ENCODE peak calls at places on chromosomes 16 and 17, in eight cellular contexts. D, F, V, R, T, I, O and A are unnamed samples.

GRCh38 chr16:9489823-9490467 is 398.5 kb downstream of the HAPSTR1 start:
- DNase-seq in D (no peak), I (no peak), F (no peak), O (peak; percentile 60), V (no peak), R (no peak), T (peak; percentile 66), A (no peak)

GRCh38 chr17:6712058-6712853 is 913 bp downstream of the SLC13A5 start:
- DNase-seq in R (no peak), O (no peak), F (no peak), V (no peak), D (no peak), I (no peak), T (no peak), A (no peak)

GRCh38 chr17:69945698-69946185 is 129.3 kb upstream of the KCNJ16 start:
- DNase-seq in I (no peak), R (no peak), D (no peak), O (no peak), T (no peak), F (no peak), V (no peak), A (peak; percentile 24)

GRCh38 chr17:9350083-9350482 is 225.5 kb downstream of the STX8 start:
- DNase-seq in D (no peak), R (peak; percentile 73), O (no peak), I (no peak), V (no peak), F (no peak), T (no peak), A (peak; percentile 78)

GRCh38 chr16:67207116-67207856 is 8.4 kb downstream of the ELMO3 start:
- DNase-seq in R (no peak), D (no peak), O (no peak), F (no peak), V (no peak), I (no peak), T (no peak), A (no peak)

GRCh38 chr17:18259621-18260331 is 686 bp upstream of the MIEF2 start:
- DNase-seq in R (no peak), O (no peak), I (no peak), D (no peak), V (no peak), T (no peak), F (no peak), A (no peak)

GRCh38 chr17:29237476-29238132 is 9.1 kb upstream of the CRYBA1 start:
- DNase-seq in V (no peak), I (no peak), D (no peak), T (no peak), F (no peak), R (no peak), O (no peak), A (peak; percentile 82)

GRCh38 chr17:39393732-39394131 is 7.7 kb downstream of the FBXL20 start:
- DNase-seq in D (no peak), I (no peak), F (no peak), V (no peak), T (no peak), O (no peak), R (no peak), A (no peak)

GRCh38 chr16:26993988-26994387 is 72.7 kb upstream of the C16orf82 start:
- DNase-seq in D (no peak), R (no peak), O (no peak), V (no peak), T (no peak), I (no peak), F (no peak), A (peak; percentile 8)

GRCh38 chr16:89354325-89354724 is 136.0 kb downstream of the ANKRD11 start:
- DNase-seq in V (no peak), R (no peak), I (peak; percentile 65), T (peak; percentile 56), F (no peak), D (no peak), O (no peak), A (no peak)

GRCh38 chr16:56525154-56525720 is 5.4 kb upstream of the BBS2 start:
- DNase-seq in I (no peak), F (no peak), O (no peak), D (no peak), T (no peak), V (no peak), R (no peak), A (peak; percentile 65)

DNA sequence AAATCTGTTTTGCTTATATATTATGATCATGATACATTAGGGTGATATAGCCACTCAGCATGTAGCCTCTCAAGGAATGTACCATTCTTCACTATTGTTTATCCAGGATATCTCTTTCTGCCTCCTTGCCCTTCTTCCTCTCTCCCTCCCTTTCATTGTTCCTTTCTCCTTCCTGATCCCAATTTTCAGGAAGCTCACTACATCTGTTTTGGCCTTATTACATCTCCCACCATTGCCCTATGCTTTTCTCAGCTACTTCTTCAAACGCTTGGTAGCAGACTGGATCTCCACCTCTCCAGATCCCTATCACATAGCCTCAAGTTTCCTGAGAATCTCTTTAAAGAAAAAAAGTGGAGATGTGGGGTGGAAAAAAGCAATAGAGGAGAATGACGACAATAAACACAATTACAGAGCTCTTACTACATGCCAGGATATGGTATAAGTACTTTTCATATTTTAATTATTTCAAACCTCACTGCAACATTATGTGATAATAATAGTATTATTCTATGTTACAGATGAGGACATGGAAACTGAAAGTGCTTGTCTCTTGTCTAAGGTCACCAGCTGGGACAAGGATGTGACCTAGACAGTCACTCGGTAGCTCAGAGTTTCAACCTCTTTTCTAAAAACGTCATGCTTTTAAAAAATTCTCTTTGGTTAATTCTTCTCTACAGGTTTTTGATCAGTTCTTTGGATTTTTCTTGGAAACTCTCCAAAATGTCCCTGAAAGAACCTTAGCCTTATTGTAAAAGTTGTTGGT is 959.1 kb downstream of the CDH11 start:
- DNase-seq in T (no peak), V (no peak), I (no peak), O (no peak), F (no peak), D (no peak), R (no peak), A (no peak)
- H3K4me1 ChIP-seq in T (no peaks in the 10 kb centered on the region), V (no peaks in the 10 kb centered on the region), I (no peaks in the 10 kb centered on the region), O (no peaks in the 10 kb centered on the region), F (no peaks in the 10 kb centered on the region), D (peaks cover 4% of the 10 kb centered on the region), R (no peaks in the 10 kb centered on the region), A (peaks cover 20% of the 10 kb centered on the region)

GRCh38 chr16:30078744-30079143 is 3.0 kb downstream of the PPP4C start:
- DNase-seq in O (no peak), D (no peak), T (no peak), V (no peak), R (no peak), F (no peak), I (no peak), A (no peak)
- H3K27me3 ChIP-seq in O (no peaks in the 10 kb centered on the region), D (no peaks in the 10 kb centered on the region), T (no peaks in the 10 kb centered on the region), V (no peaks in the 10 kb centered on the region), R (no peaks in the 10 kb centered on the region), F (no peaks in the 10 kb centered on the region), I (no peaks in the 10 kb centered on the region), A (no peaks in the 10 kb centered on the region)

GRCh38 chr16:3413730-3414379 is 12.8 kb downstream of the ZNF174 start:
- DNase-seq in F (no peak), V (no peak), D (no peak), T (no peak), I (no peak), R (no peak), O (no peak), A (no peak)
- H3K9me3 ChIP-seq in F (peaks cover 52% of the 10 kb centered on the region), V (peaks cover 26% of the 10 kb centered on the region), D (peaks cover 72% of the 10 kb centered on the region), T (peaks cover 98% of the 10 kb centered on the region), I (peaks cover 50% of the 10 kb centered on the region), R (peaks cover 28% of the 10 kb centered on the region), O (peaks cover 81% of the 10 kb centered on the region), A (peaks cover 51% of the 10 kb centered on the region)

GRCh38 chr17:4329838-4330237 is 36.6 kb downstream of the UBE2G1 start:
- DNase-seq in F (no peak), O (no peak), V (no peak), I (no peak), R (peak; percentile 73), T (no peak), D (no peak), A (peak; percentile 57)

GRCh38 chr17:4333041-4333440 is 33.4 kb downstream of the UBE2G1 start:
- DNase-seq in D (no peak), V (no peak), I (no peak), T (no peak), F (no peak), O (no peak), R (no peak), A (no peak)

GRCh38 chr17:4334332-4334731 is 32.1 kb downstream of the UBE2G1 start:
- DNase-seq in T (no peak), R (no peak), F (no peak), D (no peak), I (no peak), O (no peak), V (no peak), A (no peak)

GRCh38 chr17:4332296-4332970 is 34.0 kb downstream of the UBE2G1 start:
- DNase-seq in O (no peak), F (no peak), R (no peak), D (no peak), T (no peak), I (no peak), V (no peak), A (no peak)

GRCh38 chr17:4331614-4332013 is 34.9 kb downstream of the UBE2G1 start:
- DNase-seq in O (no peak), R (no peak), V (no peak), F (no peak), D (no peak), T (no peak), I (no peak), A (no peak)
- H3K4me1 ChIP-seq in O (no peaks in the 10 kb centered on the region), R (peaks cover 51% of the 10 kb centered on the region), V (peaks cover 23% of the 10 kb centered on the region), F (peaks cover 44% of the 10 kb centered on the region), D (peaks cover 81% of the 10 kb centered on the region), T (peaks cover 59% of the 10 kb centered on the region), I (peaks cover 12% of the 10 kb centered on the region), A (peaks cover 27% of the 10 kb centered on the region)

GRCh38 chr17:79224476-79224875 is 149.9 kb downstream of the ENGASE start:
- DNase-seq in T (no peak), I (no peak), V (no peak), O (no peak), F (no peak), D (no peak), R (no peak), A (no peak)
- H3K27me3 ChIP-seq in T (peaks cover 95% of the 10 kb centered on the region), I (peaks cover 76% of the 10 kb centered on the region), V (no peaks in the 10 kb centered on the region), O (peaks cover 10% of the 10 kb centered on the region), F (no peaks in the 10 kb centered on the region), D (peaks cover 4% of the 10 kb centered on the region), R (peaks cover 87% of the 10 kb centered on the region), A (peaks cover 52% of the 10 kb centered on the region)

GRCh38 chr16:75172578-75172977 is 24.3 kb downstream of the ZFP1 start:
- DNase-seq in T (no peak), I (no peak), O (no peak), R (no peak), F (no peak), V (no peak), D (no peak), A (no peak)

GRCh38 chr16:75175074-75175473 is 26.8 kb downstream of the ZFP1 start:
- DNase-seq in V (no peak), I (no peak), O (no peak), T (no peak), F (no peak), R (no peak), D (no peak), A (no peak)

GRCh38 chr16:75169899-75170405 is 21.6 kb downstream of the ZFP1 start:
- DNase-seq in I (no peak), F (no peak), D (no peak), O (no peak), R (no peak), V (no peak), T (no peak), A (no peak)
- H3K9me3 ChIP-seq in I (peaks cover 26% of the 10 kb centered on the region), F (peaks cover 55% of the 10 kb centered on the region), D (peaks cover 55% of the 10 kb centered on the region), O (peaks cover 55% of the 10 kb centered on the region), R (peaks cover 36% of the 10 kb centered on the region), V (peaks cover 32% of the 10 kb centered on the region), T (peaks cover 97% of the 10 kb centered on the region), A (peaks cover 99% of the 10 kb centered on the region)

GRCh38 chr16:70306880-70307279 is 7.9 kb downstream of the DDX19B start:
- DNase-seq in D (no peak), T (no peak), I (no peak), R (no peak), O (no peak), F (no peak), V (no peak), A (no peak)
- H3K4me1 ChIP-seq in D (peaks cover 4% of the 10 kb centered on the region), T (peaks cover 7% of the 10 kb centered on the region), I (no peaks in the 10 kb centered on the region), R (peaks cover 4% of the 10 kb centered on the region), O (no peaks in the 10 kb centered on the region), F (peaks cover 5% of the 10 kb centered on the region), V (peaks cover 5% of the 10 kb centered on the region), A (no peaks in the 10 kb centered on the region)